ENCODE peak calls at places on chromosome 16, in five cellular contexts. Q, H, L, U and C are unnamed samples.

GRCh38 chr16:83992624-83993023 is 24.6 kb downstream of the NECAB2 start:
- DNase-seq in Q (peak; percentile 35), H (peak; percentile 61), L (no peak), U (no peak), C (no peak)

GRCh38 chr16:51854401-51854951 is 692.5 kb downstream of the TOX3 start:
- DNase-seq in Q (no peak), H (peak; percentile 39), L (no peak), U (no peak), C (no peak)

GRCh38 chr16:19840524-19841110 is 44.0 kb downstream of the GPRC5B start:
- DNase-seq in Q (no peak), H (no peak), L (peak; percentile 14), U (no peak), C (no peak)

GRCh38 chr16:84449156-84450140 is 55.0 kb downstream of the MEAK7 start:
- DNase-seq in Q (no peak), H (no peak), L (no peak), U (no peak), C (no peak)

GRCh38 chr16:84537431-84538151 is 33.1 kb upstream of the MEAK7 start:
- DNase-seq in Q (no peak), H (no peak), L (peak; percentile 71), U (no peak), C (no peak)

GRCh38 chr16:24993722-24994686 is 21.2 kb downstream of the ARHGAP17 start:
- DNase-seq in Q (peak; percentile 83), H (peak; percentile 93), L (peak; percentile 8), U (no peak), C (no peak)

GRCh38 chr16:22065252-22065651 is 27.1 kb upstream of the VWA3A start:
- DNase-seq in Q (no peak), H (no peak), L (no peak), U (no peak), C (no peak)

GRCh38 chr16:84482001-84482891 is 22.2 kb downstream of the MEAK7 start:
- DNase-seq in Q (no peak), H (no peak), L (no peak), U (no peak), C (no peak)

GRCh38 chr16:17416461-17417221 is 54.1 kb downstream of the XYLT1 start:
- DNase-seq in Q (no peak), H (peak; percentile 48), L (no peak), U (no peak), C (peak; percentile 92)

GRCh38 chr16:23229714-23230113 is 47.2 kb downstream of the SCNN1G start:
- DNase-seq in Q (no peak), H (no peak), L (no peak), U (no peak), C (no peak)

GRCh38 chr16:3971261-3971660 is 90.7 kb upstream of the CREBBP start:
- DNase-seq in Q (peak; percentile 79), H (peak; percentile 88), L (no peak), U (no peak), C (no peak)

GRCh38 chr16:27475561-27475960 is 73.6 kb downstream of the IL21R start:
- DNase-seq in Q (peak; percentile 95), H (peak; percentile 94), L (peak; percentile 37), U (no peak), C (no peak)

GRCh38 chr16:48546774-48547173 is 63.2 kb downstream of the N4BP1 start:
- DNase-seq in Q (no peak), H (no peak), L (no peak), U (no peak), C (no peak)

GRCh38 chr16:89315791-89316581 is 98.5 kb downstream of the ZNF778 start:
- DNase-seq in Q (peak; percentile 65), H (peak; percentile 89), L (no peak), U (peak; percentile 28), C (peak; percentile 65)

GRCh38 chr16:86569843-86570447 is 3.3 kb downstream of the FOXC2 start:
- DNase-seq in Q (no peak), H (no peak), L (no peak), U (no peak), C (peak; percentile 8)

GRCh38 chr16:84952335-84953050 is 58.8 kb downstream of the ZDHHC7 start:
- DNase-seq in Q (peak; percentile 38), H (peak; percentile 86), L (peak; percentile 67), U (peak; percentile 86), C (peak; percentile 80)

GRCh38 chr16:20285993-20286499 is 41.3 kb downstream of the GP2 start:
- DNase-seq in Q (no peak), H (no peak), L (no peak), U (no peak), C (no peak)

GRCh38 chr16:50808929-50809538 is 67.1 kb downstream of the CYLD start:
- DNase-seq in Q (no peak), H (no peak), L (no peak), U (no peak), C (no peak)

GRCh38 chr16:79618712-79619050 is 18.1 kb upstream of the MAF start:
- DNase-seq in Q (no peak), H (no peak), L (no peak), U (no peak), C (no peak)

GRCh38 chr16:79589495-79590134 is 10.9 kb downstream of the MAF start:
- DNase-seq in Q (no peak), H (no peak), L (no peak), U (no peak), C (no peak)

GRCh38 chr16:83113317-83113716 is 486.5 kb downstream of the CDH13 start:
- DNase-seq in Q (no peak), H (no peak), L (no peak), U (peak; percentile 55), C (peak; percentile 71)

GRCh38 chr16:62256406-62256805 is 220.2 kb upstream of the CDH8 start:
- DNase-seq in Q (no peak), H (no peak), L (no peak), U (no peak), C (no peak)